ENCODE peak calls at places on chromosomes 5 and 9, in ten cellular contexts. A is RPMI7951; P is hypothalamus; U is effector CD4-positive, alpha-beta T cell; J is B cell; V is RCC 7860; N is amniotic stem cell; Y is CD4-positive, alpha-beta memory T cell; Z is neural crest cell; C is activated T-cell treated with anti-CD3 and anti-CD28 coated beads for 1 hour. H is an unnamed sample.

GRCh38 chr5:133457956-133458355 is 154.4 kb downstream of the FSTL4 start:
- DNase-seq in C (no peak), U (no peak), N (no peak), A (no peak), V (no peak), Y (no peak), J (no peak), P (no peak), Z (no peak), H (no peak)

GRCh38 chr5:37792976-37793328 is 46.9 kb downstream of the GDNF start:
- DNase-seq in P (no peak), V (peak), A (peak), N (no peak), Z (no peak), J (no peak), U (no peak), Y (no peak), C (no peak), H (no peak)

GRCh38 chr5:177269976-177270375 is 33.5 kb downstream of the RAB24 start:
- DNase-seq in P (no peak), N (no peak), V (no peak), A (no peak), J (no peak), Y (no peak), Z (no peak), C (no peak), U (no peak), H (no peak)

GRCh38 chr5:369151-369939 is 47.8 kb downstream of the AHRR start:
- DNase-seq in A (peak), J (peak), U (no peak), N (no peak), V (no peak), Z (no peak), C (no peak), Y (no peak), P (no peak), H (no peak)

GRCh38 chr9:98538203-98538602 is 170.5 kb downstream of the GABBR2 start:
- DNase-seq in V (no peak), J (no peak), N (no peak), P (no peak), U (no peak), A (no peak), Y (no peak), C (no peak), Z (no peak), H (no peak)

GRCh38 chr5:103785569-103785968 is 223.0 kb upstream of the NUDT12 start:
- DNase-seq in C (no peak), A (no peak), P (no peak), Z (no peak), J (no peak), N (no peak), Y (no peak), U (no peak), V (no peak), H (no peak)

GRCh38 chr9:79946718-79947117 is 375.0 kb downstream of the TLE4 start:
- DNase-seq in N (no peak), P (no peak), A (no peak), V (no peak), Y (no peak), U (no peak), J (no peak), C (no peak), Z (no peak), H (peak)

GRCh38 chr5:107425541-107426031 is 245.2 kb downstream of the EFNA5 start:
- DNase-seq in V (peak), C (no peak), J (no peak), P (no peak), N (peak), Y (no peak), A (peak), U (no peak), Z (no peak), H (peak)

GRCh38 chr5:57618767-57619381 is 136.3 kb upstream of the ACTBL2 start:
- DNase-seq in Y (no peak), N (no peak), C (no peak), A (no peak), P (no peak), J (no peak), V (no peak), Z (no peak), U (no peak), H (no peak)

GRCh38 chr5:123951204-123951977 is 439.4 kb downstream of the CSNK1G3 start:
- DNase-seq in J (no peak), U (no peak), V (peak), N (peak), C (no peak), P (no peak), Z (no peak), A (peak), Y (no peak), H (peak)

GRCh38 chr9:121607434-121608248 is 43.8 kb upstream of the DAB2IP start:
- DNase-seq in Y (no peak), P (no peak), J (no peak), N (no peak), C (no peak), Z (no peak), U (no peak), V (no peak), A (peak), H (no peak)

GRCh38 chr5:74624501-74624900 is 16.0 kb downstream of the ENC1 start:
- DNase-seq in N (no peak), Z (no peak), J (no peak), U (no peak), V (peak), P (no peak), A (no peak), Y (no peak), C (no peak), H (no peak)

GRCh38 chr9:100587375-100587774 is 9.5 kb downstream of the CAVIN4 start:
- DNase-seq in A (peak), Z (no peak), V (peak), Y (no peak), U (no peak), N (no peak), J (no peak), C (no peak), P (no peak), H (no peak)

GRCh38 chr9:13386324-13386723 is 106.8 kb upstream of the MPDZ start:
- DNase-seq in Z (no peak), J (no peak), Y (no peak), A (no peak), N (no peak), P (no peak), U (no peak), C (no peak), V (no peak), H (no peak)

GRCh38 chr9:27462434-27462833 is 61.7 kb upstream of the IFNK start:
- DNase-seq in U (no peak), C (no peak), J (no peak), Z (no peak), P (no peak), A (no peak), N (no peak), V (no peak), Y (no peak), H (no peak)

H was measured in astrocyte of the cerebellum.